ENCODE peak calls at places on chromosomes 4 and X, in seven cellular contexts. One of them, this sample, is unnamed.

GRCh38 chr4:3768842-3769641 is 2.9 kb downstream of the ADRA2C start:
- DNase-seq in M059J: no peak
- DNase-seq in body of pancreas: no peak
- DNase-seq in osteoblast: no peak
- DNase-seq in nephron progenitor cell: peak; percentile 39
- DNase-seq in fibroblast of the conjunctiva: no peak
- DNase-seq in central memory CD4-positive, alpha-beta T cell: no peak
- DNase-seq in this sample: no peak

GRCh38 chr4:78379991-78380739 is 171.4 kb upstream of the ANXA3 start:
- DNase-seq in central memory CD4-positive, alpha-beta T cell: no peak
- DNase-seq in body of pancreas: no peak
- DNase-seq in osteoblast: no peak
- DNase-seq in fibroblast of the conjunctiva: no peak
- DNase-seq in nephron progenitor cell: no peak
- DNase-seq in M059J: no peak
- DNase-seq in this sample: no peak

GRCh38 chrX:85012098-85012497 is 8.4 kb downstream of the APOOL start:
- DNase-seq in body of pancreas: no peak
- DNase-seq in M059J: no peak
- DNase-seq in fibroblast of the conjunctiva: no peak
- DNase-seq in osteoblast: no peak
- DNase-seq in nephron progenitor cell: no peak
- DNase-seq in central memory CD4-positive, alpha-beta T cell: no peak
- DNase-seq in this sample: no peak

GRCh38 chr4:59772740-59773139 is 1427.4 kb upstream of the ADGRL3 start:
- DNase-seq in nephron progenitor cell: no peak
- DNase-seq in body of pancreas: no peak
- DNase-seq in osteoblast: no peak
- DNase-seq in M059J: no peak
- DNase-seq in central memory CD4-positive, alpha-beta T cell: no peak
- DNase-seq in fibroblast of the conjunctiva: no peak
- DNase-seq in this sample: no peak

GRCh38 chr4:75892508-75892907 is 9.7 kb downstream of the PPEF2 start:
- DNase-seq in central memory CD4-positive, alpha-beta T cell: no peak
- DNase-seq in nephron progenitor cell: no peak
- DNase-seq in fibroblast of the conjunctiva: no peak
- DNase-seq in body of pancreas: no peak
- DNase-seq in osteoblast: no peak
- DNase-seq in M059J: no peak
- DNase-seq in this sample: no peak

GRCh38 chr4:8195431-8195830 is 3.7 kb upstream of the SH3TC1 start:
- DNase-seq in body of pancreas: no peak
- DNase-seq in nephron progenitor cell: no peak
- DNase-seq in osteoblast: peak; percentile 58
- DNase-seq in fibroblast of the conjunctiva: no peak
- DNase-seq in M059J: no peak
- DNase-seq in central memory CD4-positive, alpha-beta T cell: no peak
- DNase-seq in this sample: no peak

GRCh38 chr4:163251204-163251603 is 81.2 kb downstream of the NPY1R start:
- DNase-seq in M059J: peak; percentile 5
- DNase-seq in fibroblast of the conjunctiva: no peak
- DNase-seq in osteoblast: no peak
- DNase-seq in central memory CD4-positive, alpha-beta T cell: no peak
- DNase-seq in body of pancreas: no peak
- DNase-seq in nephron progenitor cell: no peak
- DNase-seq in this sample: no peak

GRCh38 chrX:118228041-118228440 is 111.4 kb upstream of the KLHL13 start:
- DNase-seq in body of pancreas: no peak
- DNase-seq in nephron progenitor cell: no peak
- DNase-seq in fibroblast of the conjunctiva: no peak
- DNase-seq in M059J: no peak
- DNase-seq in central memory CD4-positive, alpha-beta T cell: no peak
- DNase-seq in osteoblast: no peak
- DNase-seq in this sample: no peak

GRCh38 chrX:137119049-137119448 is 85.3 kb upstream of the GPR101 start:
- DNase-seq in central memory CD4-positive, alpha-beta T cell: no peak
- DNase-seq in fibroblast of the conjunctiva: no peak
- DNase-seq in osteoblast: no peak
- DNase-seq in body of pancreas: no peak
- DNase-seq in M059J: no peak
- DNase-seq in nephron progenitor cell: no peak
- DNase-seq in this sample: no peak

GRCh38 chr4:122584517-122584916 is 36.3 kb downstream of the IL21 start:
- DNase-seq in body of pancreas: no peak
- DNase-seq in central memory CD4-positive, alpha-beta T cell: no peak
- DNase-seq in M059J: peak; percentile 78
- DNase-seq in nephron progenitor cell: no peak
- DNase-seq in fibroblast of the conjunctiva: peak; percentile 38
- DNase-seq in osteoblast: peak; percentile 75
- DNase-seq in this sample: no peak

GRCh38 chr4:98657531-98658286 is 702 bp downstream of the TSPAN5 start:
- DNase-seq in fibroblast of the conjunctiva: peak; percentile 73
- DNase-seq in osteoblast: peak; percentile 95
- DNase-seq in central memory CD4-positive, alpha-beta T cell: peak; percentile 40
- DNase-seq in M059J: peak; percentile 81
- DNase-seq in body of pancreas: no peak
- DNase-seq in nephron progenitor cell: peak; percentile 49
- DNase-seq in this sample: no peak

GRCh38 chr4:77586953-77587383 is 18.7 kb upstream of the CXCL13 start:
- DNase-seq in M059J: no peak
- DNase-seq in central memory CD4-positive, alpha-beta T cell: peak; percentile 4
- DNase-seq in fibroblast of the conjunctiva: no peak
- DNase-seq in nephron progenitor cell: no peak
- DNase-seq in osteoblast: peak; percentile 61
- DNase-seq in body of pancreas: no peak
- DNase-seq in this sample: peak; percentile 63

GRCh38 chr4:3745886-3746656 is 20.1 kb upstream of the ADRA2C start:
- DNase-seq in osteoblast: no peak
- DNase-seq in nephron progenitor cell: no peak
- DNase-seq in fibroblast of the conjunctiva: no peak
- DNase-seq in body of pancreas: no peak
- DNase-seq in M059J: no peak
- DNase-seq in central memory CD4-positive, alpha-beta T cell: no peak
- DNase-seq in this sample: no peak

GRCh38 chr4:3756343-3757059 is 9.7 kb upstream of the ADRA2C start:
- DNase-seq in osteoblast: no peak
- DNase-seq in central memory CD4-positive, alpha-beta T cell: no peak
- DNase-seq in M059J: no peak
- DNase-seq in body of pancreas: no peak
- DNase-seq in nephron progenitor cell: no peak
- DNase-seq in fibroblast of the conjunctiva: no peak
- DNase-seq in this sample: no peak

GRCh38 chrX:123854329-123854728 is 5.5 kb upstream of the XIAP start:
- DNase-seq in M059J: peak; percentile 26
- DNase-seq in fibroblast of the conjunctiva: no peak
- DNase-seq in osteoblast: peak; percentile 89
- DNase-seq in body of pancreas: no peak
- DNase-seq in nephron progenitor cell: no peak
- DNase-seq in central memory CD4-positive, alpha-beta T cell: no peak
- DNase-seq in this sample: no peak

GRCh38 chrX:131734621-131735020 is 190.7 kb downstream of the OR13H1 start:
- DNase-seq in M059J: peak; percentile 21
- DNase-seq in central memory CD4-positive, alpha-beta T cell: peak; percentile 75
- DNase-seq in osteoblast: peak; percentile 30
- DNase-seq in fibroblast of the conjunctiva: peak; percentile 84
- DNase-seq in body of pancreas: no peak
- DNase-seq in nephron progenitor cell: no peak
- DNase-seq in this sample: no peak

GRCh38 chr4:55553442-55553841 is 6.7 kb upstream of the CLOCK start:
- DNase-seq in central memory CD4-positive, alpha-beta T cell: peak; percentile 21
- DNase-seq in body of pancreas: peak; percentile 32
- DNase-seq in osteoblast: peak; percentile 76
- DNase-seq in M059J: peak; percentile 90
- DNase-seq in nephron progenitor cell: no peak
- DNase-seq in fibroblast of the conjunctiva: peak; percentile 42
- DNase-seq in this sample: no peak